ENCODE peak calls at places on chromosome 22, in seven cellular contexts. One of them, this sample, is unnamed.

GRCh38 chr22:18024956-18025720 is 777 bp upstream of the MICAL3 start:
- DNase-seq in transverse colon: no peak
- DNase-seq in body of pancreas: no peak
- DNase-seq in tibial nerve: no peak
- DNase-seq in mesendoderm: no peak
- DNase-seq in suprapubic skin: no peak
- DNase-seq in right lobe of liver: no peak
- DNase-seq in this sample: no peak

GRCh38 chr22:39622881-39623367 is 52.4 kb downstream of the CACNA1I start:
- DNase-seq in transverse colon: peak
- DNase-seq in body of pancreas: peak
- DNase-seq in tibial nerve: peak
- DNase-seq in mesendoderm: peak
- DNase-seq in suprapubic skin: no peak
- DNase-seq in right lobe of liver: peak
- DNase-seq in this sample: no peak

GRCh38 chr22:37848587-37849088 is 581 bp upstream of the EIF3L start:
- DNase-seq in transverse colon: no peak
- DNase-seq in body of pancreas: no peak
- DNase-seq in tibial nerve: no peak
- DNase-seq in mesendoderm: peak
- DNase-seq in suprapubic skin: no peak
- DNase-seq in right lobe of liver: no peak
- DNase-seq in this sample: no peak

GRCh38 chr22:17119481-17120202 is 1.5 kb downstream of the TMEM121B start:
- DNase-seq in transverse colon: peak
- DNase-seq in body of pancreas: no peak
- DNase-seq in tibial nerve: no peak
- DNase-seq in mesendoderm: peak
- DNase-seq in suprapubic skin: no peak
- DNase-seq in right lobe of liver: no peak
- DNase-seq in this sample: no peak

GRCh38 chr22:23893957-23894709 is at the start of gene MIF:
- DNase-seq in transverse colon: peak
- DNase-seq in body of pancreas: peak
- DNase-seq in tibial nerve: peak
- DNase-seq in mesendoderm: peak
- DNase-seq in suprapubic skin: peak
- DNase-seq in right lobe of liver: peak
- DNase-seq in this sample: peak

GRCh38 chr22:30202531-30203006 is 44.0 kb downstream of the LIF start:
- DNase-seq in transverse colon: peak
- DNase-seq in body of pancreas: peak
- DNase-seq in tibial nerve: no peak
- DNase-seq in mesendoderm: no peak
- DNase-seq in suprapubic skin: no peak
- DNase-seq in right lobe of liver: no peak
- DNase-seq in this sample: no peak

GRCh38 chr22:50112151-50113118 is 22.6 kb downstream of the MOV10L1 start:
- DNase-seq in transverse colon: no peak
- DNase-seq in body of pancreas: no peak
- DNase-seq in tibial nerve: no peak
- DNase-seq in mesendoderm: peak
- DNase-seq in suprapubic skin: no peak
- DNase-seq in right lobe of liver: no peak
- DNase-seq in this sample: no peak

GRCh38 chr22:37880668-37881440 is 25.2 kb upstream of the MICALL1 start:
- DNase-seq in transverse colon: no peak
- DNase-seq in body of pancreas: no peak
- DNase-seq in tibial nerve: no peak
- DNase-seq in mesendoderm: no peak
- DNase-seq in suprapubic skin: no peak
- DNase-seq in right lobe of liver: no peak
- DNase-seq in this sample: no peak

GRCh38 chr22:25374871-25375270 is 155.4 kb downstream of the CRYBB2 start:
- DNase-seq in transverse colon: peak
- DNase-seq in body of pancreas: no peak
- DNase-seq in tibial nerve: no peak
- DNase-seq in mesendoderm: no peak
- DNase-seq in suprapubic skin: no peak
- DNase-seq in right lobe of liver: no peak
- DNase-seq in this sample: no peak

GRCh38 chr22:38824587-38824986 is 19.2 kb downstream of the NPTXR start:
- DNase-seq in transverse colon: peak
- DNase-seq in body of pancreas: peak
- DNase-seq in tibial nerve: peak
- DNase-seq in mesendoderm: peak
- DNase-seq in suprapubic skin: no peak
- DNase-seq in right lobe of liver: peak
- DNase-seq in this sample: no peak

GRCh38 chr22:24772493-24773220 is 1.9 kb downstream of the PIWIL3 start:
- DNase-seq in transverse colon: no peak
- DNase-seq in body of pancreas: no peak
- DNase-seq in tibial nerve: no peak
- DNase-seq in mesendoderm: peak
- DNase-seq in suprapubic skin: no peak
- DNase-seq in right lobe of liver: no peak
- DNase-seq in this sample: no peak

GRCh38 chr22:24271406-24271760 is 752 bp downstream of the SPECC1L start:
- DNase-seq in transverse colon: no peak
- DNase-seq in body of pancreas: peak
- DNase-seq in tibial nerve: peak
- DNase-seq in mesendoderm: no peak
- DNase-seq in suprapubic skin: no peak
- DNase-seq in right lobe of liver: no peak
- DNase-seq in this sample: no peak

GRCh38 chr22:41305646-41306045 is 4.3 kb downstream of the ZC3H7B start:
- DNase-seq in transverse colon: no peak
- DNase-seq in body of pancreas: no peak
- DNase-seq in tibial nerve: no peak
- DNase-seq in mesendoderm: no peak
- DNase-seq in suprapubic skin: no peak
- DNase-seq in right lobe of liver: no peak
- DNase-seq in this sample: no peak

DNA sequence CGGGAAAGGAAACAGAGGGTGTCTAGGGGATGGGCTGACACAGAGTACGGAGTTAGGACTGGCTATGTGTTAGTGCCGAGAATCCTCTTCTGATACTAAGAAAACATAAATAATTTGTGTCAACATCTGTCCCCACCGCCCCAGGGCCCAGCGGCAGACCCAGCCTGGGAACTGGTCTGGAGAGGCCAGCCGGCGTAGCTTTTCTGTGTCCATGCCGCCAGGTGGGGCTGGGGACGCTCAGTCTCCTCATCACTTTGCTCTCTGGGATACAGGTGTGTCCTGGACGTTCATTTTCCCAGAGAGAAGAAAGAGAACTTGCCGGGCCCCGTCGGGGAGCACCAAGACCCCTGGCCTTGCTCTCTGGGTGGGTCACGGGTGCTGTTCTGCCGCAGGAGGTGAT is 54.7 kb downstream of the WNT7B start:
- DNase-seq in transverse colon: no peak
- DNase-seq in body of pancreas: no peak
- DNase-seq in tibial nerve: no peak
- DNase-seq in mesendoderm: no peak
- DNase-seq in suprapubic skin: no peak
- DNase-seq in right lobe of liver: no peak
- DNase-seq in this sample: no peak
- H3K27ac ChIP-seq in transverse colon: no peak
- H3K27ac ChIP-seq in body of pancreas: no peak
- H3K27ac ChIP-seq in tibial nerve: no peak
- H3K27ac ChIP-seq in mesendoderm: no peak
- H3K27ac ChIP-seq in suprapubic skin: no peak
- H3K27ac ChIP-seq in right lobe of liver: no peak
- H3K27ac ChIP-seq in this sample: no peak

GRCh38 chr22:26565889-26566288 is 24.0 kb downstream of the TPST2 start:
- DNase-seq in transverse colon: no peak
- DNase-seq in body of pancreas: no peak
- DNase-seq in tibial nerve: no peak
- DNase-seq in mesendoderm: no peak
- DNase-seq in suprapubic skin: no peak
- DNase-seq in right lobe of liver: no peak
- DNase-seq in this sample: no peak

GRCh38 chr22:26567610-26568009 is 22.3 kb downstream of the TPST2 start:
- DNase-seq in transverse colon: no peak
- DNase-seq in body of pancreas: no peak
- DNase-seq in tibial nerve: no peak
- DNase-seq in mesendoderm: no peak
- DNase-seq in suprapubic skin: no peak
- DNase-seq in right lobe of liver: no peak
- DNase-seq in this sample: no peak

GRCh38 chr22:26566994-26567393 is 22.9 kb downstream of the TPST2 start:
- DNase-seq in transverse colon: no peak
- DNase-seq in body of pancreas: no peak
- DNase-seq in tibial nerve: no peak
- DNase-seq in mesendoderm: no peak
- DNase-seq in suprapubic skin: no peak
- DNase-seq in right lobe of liver: no peak
- DNase-seq in this sample: no peak

GRCh38 chr22:26570126-26570525 is 19.8 kb downstream of the TPST2 start:
- DNase-seq in transverse colon: no peak
- DNase-seq in body of pancreas: peak
- DNase-seq in tibial nerve: no peak
- DNase-seq in mesendoderm: no peak
- DNase-seq in suprapubic skin: no peak
- DNase-seq in right lobe of liver: no peak
- DNase-seq in this sample: no peak

DNA sequence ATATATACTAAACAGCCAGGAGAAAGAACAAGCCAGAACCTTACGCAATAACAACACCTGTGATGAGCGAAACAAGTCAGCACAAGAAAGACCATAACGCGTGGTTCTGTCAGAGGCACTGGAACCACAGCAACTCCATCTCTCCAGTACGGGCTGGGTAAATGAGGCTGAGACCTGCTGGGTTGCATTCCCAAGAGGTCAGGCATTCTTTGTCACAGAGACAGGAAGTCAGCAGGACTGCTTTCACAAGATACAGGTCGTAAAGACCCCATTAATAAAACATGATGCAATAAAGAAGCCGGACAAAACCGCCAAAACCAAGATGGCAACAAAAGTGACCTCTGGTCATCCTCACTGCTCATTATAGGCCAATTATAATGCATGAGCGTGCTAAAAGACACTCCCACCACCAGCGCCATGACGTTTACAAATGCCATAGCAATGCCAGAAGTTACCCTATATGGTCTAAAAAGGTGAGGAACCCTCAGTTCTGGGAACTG is 21.7 kb downstream of the TPST2 start:
- DNase-seq in transverse colon: no peak
- DNase-seq in body of pancreas: no peak
- DNase-seq in tibial nerve: no peak
- DNase-seq in mesendoderm: peak
- DNase-seq in suprapubic skin: no peak
- DNase-seq in right lobe of liver: no peak
- DNase-seq in this sample: no peak
- H3K27ac ChIP-seq in transverse colon: no peak
- H3K27ac ChIP-seq in body of pancreas: no peak
- H3K27ac ChIP-seq in tibial nerve: no peak
- H3K27ac ChIP-seq in mesendoderm: peak
- H3K27ac ChIP-seq in suprapubic skin: peak
- H3K27ac ChIP-seq in right lobe of liver: peak
- H3K27ac ChIP-seq in this sample: no peak

DNA sequence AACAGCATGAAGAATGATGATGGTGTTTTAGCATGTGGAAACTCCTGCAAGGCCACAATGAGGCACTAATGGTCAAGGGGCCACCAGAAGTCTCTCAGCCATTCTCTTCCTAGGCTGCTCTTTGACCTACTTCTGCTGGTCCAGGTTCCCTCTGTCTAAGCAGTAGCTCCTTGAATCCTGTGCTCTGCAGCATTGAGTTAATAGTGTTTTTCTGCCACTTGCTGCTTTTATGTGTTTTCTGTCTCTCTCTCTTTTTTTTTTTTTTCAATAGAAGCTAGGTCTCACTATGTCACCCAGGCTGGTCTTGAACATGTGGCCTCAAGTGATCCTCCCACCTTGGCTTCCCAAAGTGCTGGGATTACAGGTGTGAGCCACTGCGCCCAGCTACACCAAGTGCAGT is 20.1 kb upstream of the AIFM3 start:
- DNase-seq in transverse colon: no peak
- DNase-seq in body of pancreas: no peak
- DNase-seq in tibial nerve: no peak
- DNase-seq in mesendoderm: no peak
- DNase-seq in suprapubic skin: no peak
- DNase-seq in right lobe of liver: no peak
- DNase-seq in this sample: no peak
- H3K27ac ChIP-seq in transverse colon: no peak
- H3K27ac ChIP-seq in body of pancreas: no peak
- H3K27ac ChIP-seq in tibial nerve: no peak
- H3K27ac ChIP-seq in mesendoderm: no peak
- H3K27ac ChIP-seq in suprapubic skin: no peak
- H3K27ac ChIP-seq in right lobe of liver: no peak
- H3K27ac ChIP-seq in this sample: no peak

GRCh38 chr22:43153916-43154315 is 2.6 kb downstream of the TSPO start:
- DNase-seq in transverse colon: no peak
- DNase-seq in body of pancreas: no peak
- DNase-seq in tibial nerve: no peak
- DNase-seq in mesendoderm: no peak
- DNase-seq in suprapubic skin: no peak
- DNase-seq in right lobe of liver: no peak
- DNase-seq in this sample: no peak

GRCh38 chr22:43152355-43153071 is 1.2 kb downstream of the TSPO start:
- DNase-seq in transverse colon: peak
- DNase-seq in body of pancreas: peak
- DNase-seq in tibial nerve: peak
- DNase-seq in mesendoderm: peak
- DNase-seq in suprapubic skin: peak
- DNase-seq in right lobe of liver: peak
- DNase-seq in this sample: no peak

GRCh38 chr22:43152001-43152354 is 619 bp downstream of the TSPO start:
- DNase-seq in transverse colon: no peak
- DNase-seq in body of pancreas: no peak
- DNase-seq in tibial nerve: no peak
- DNase-seq in mesendoderm: peak
- DNase-seq in suprapubic skin: no peak
- DNase-seq in right lobe of liver: no peak
- DNase-seq in this sample: no peak

GRCh38 chr22:43150731-43151206 is 590 bp upstream of the TSPO start:
- DNase-seq in transverse colon: no peak
- DNase-seq in body of pancreas: no peak
- DNase-seq in tibial nerve: no peak
- DNase-seq in mesendoderm: no peak
- DNase-seq in suprapubic skin: no peak
- DNase-seq in right lobe of liver: no peak
- DNase-seq in this sample: no peak

DNA sequence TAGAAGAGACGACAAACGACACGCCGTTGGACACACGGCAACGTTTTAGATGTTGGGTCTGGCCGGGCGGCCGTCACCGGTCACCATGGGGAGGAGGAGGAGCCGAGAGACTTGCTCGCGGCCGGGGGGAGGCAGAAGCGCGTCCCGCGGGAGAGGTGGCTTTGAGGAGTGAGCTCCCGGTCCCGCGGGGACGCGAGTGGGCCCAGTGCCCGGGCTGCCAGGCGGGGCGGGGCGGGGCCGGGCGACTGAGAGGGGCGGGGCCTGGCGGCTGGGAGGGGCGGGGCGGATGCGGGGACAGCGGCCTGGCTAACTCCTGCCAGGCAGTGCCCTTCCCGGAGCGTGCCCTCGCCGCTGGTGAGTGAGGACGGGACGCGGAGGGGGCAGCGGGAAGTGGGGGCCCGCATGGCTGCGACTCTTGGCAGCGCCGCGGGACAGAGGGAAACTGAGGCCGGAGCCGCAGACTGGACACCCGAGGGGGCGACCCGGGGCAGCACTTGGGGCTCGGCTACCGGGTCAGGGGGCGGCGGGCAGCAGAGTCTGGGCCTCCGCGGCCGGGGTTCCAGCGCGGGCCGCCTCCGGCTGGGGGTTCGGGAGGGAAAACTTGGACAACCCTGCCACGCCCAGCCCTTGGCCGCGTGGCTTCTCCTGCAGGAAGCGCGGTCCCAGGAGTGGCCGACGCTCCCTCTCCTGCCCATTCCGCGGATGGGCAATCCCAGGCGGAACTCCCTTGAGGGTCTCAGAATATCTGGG is at the start of gene TSPO:
- DNase-seq in transverse colon: peak
- DNase-seq in body of pancreas: peak
- DNase-seq in tibial nerve: peak
- DNase-seq in mesendoderm: peak
- DNase-seq in suprapubic skin: peak
- DNase-seq in right lobe of liver: peak
- DNase-seq in this sample: peak
- H3K27ac ChIP-seq in transverse colon: peak
- H3K27ac ChIP-seq in body of pancreas: peak
- H3K27ac ChIP-seq in tibial nerve: peak
- H3K27ac ChIP-seq in mesendoderm: no peak
- H3K27ac ChIP-seq in suprapubic skin: peak
- H3K27ac ChIP-seq in right lobe of liver: peak
- H3K27ac ChIP-seq in this sample: peak

This sample was measured in caudate nucleus.